ENCODE peak calls at places on chromosomes 4 and X, in ten cellular contexts. L is stimulated activated naive CD8-positive, alpha-beta T cell treated with anti-CD3 and anti-CD28 coated beads, Interleukin-15, Interleukin-2, amounts not matched to agents 100 U/mL and 50 U/mL, for 24 hours; D is iris pigment epithelial cell; O is fibroblast of lung; M is HepG2; S is PC-3; W is AG08396; K is T-helper 17 cell; U is activated T-helper 1 cell treated with anti-CD3 and anti-CD28 coated beads, Interleukin-12 subunit alpha, Interleukin-12 subunit beta, Interleukin-2, Interleukin-4 antibody, amounts not matched to agents 30 ng/mL and 10 ng/mL and 1 ng/mL, durations not matched to agents 14 hours and 24 hours and 36 hours; J is iPS-NIHi11. V is an unnamed sample.

GRCh38 chr4:65559270-65559669 is 111.0 kb downstream of the EPHA5 start:
- DNase-seq in D (no peak), K (no peak), J (peak), U (no peak), L (no peak), S (no peak), M (no peak), O (no peak), W (no peak), V (no peak)

GRCh38 chr4:5892321-5893012 is 419 bp downstream of the CRMP1 start:
- DNase-seq in S (no peak), O (no peak), W (no peak), L (no peak), U (no peak), K (no peak), M (no peak), D (no peak), J (no peak), V (no peak)

GRCh38 chr4:5988086-5988845 is 30.0 kb downstream of the C4orf50 start:
- DNase-seq in M (no peak), K (no peak), O (no peak), U (no peak), S (no peak), J (no peak), W (no peak), D (no peak), L (no peak), V (no peak)

GRCh38 chr4:8029689-8030088 is 90.0 kb upstream of the AFAP1 start:
- DNase-seq in J (no peak), D (no peak), M (no peak), K (no peak), U (no peak), S (no peak), O (no peak), L (no peak), W (no peak), V (no peak)

GRCh38 chrX:137428251-137428661 is 137.7 kb upstream of the ZIC3 start:
- DNase-seq in M (no peak), O (no peak), K (no peak), L (no peak), J (peak), U (no peak), D (no peak), W (no peak), S (no peak), V (no peak)

GRCh38 chrX:130418740-130419139 is 17.0 kb downstream of the RBMX2 start:
- DNase-seq in J (no peak), S (no peak), U (no peak), D (no peak), L (no peak), K (no peak), O (no peak), M (no peak), W (no peak), V (no peak)

GRCh38 chr4:89657931-89658700 is 178.8 kb downstream of the SNCA start:
- DNase-seq in W (no peak), O (peak), D (peak), L (no peak), M (peak), S (peak), J (peak), U (no peak), K (no peak), V (no peak)

GRCh38 chr4:105909699-105910340 is 14.5 kb downstream of the NPNT start:
- DNase-seq in K (no peak), J (peak), O (no peak), D (no peak), L (no peak), M (no peak), S (peak), U (no peak), W (no peak), V (no peak)

GRCh38 chr4:10173754-10174749 is 57.5 kb upstream of the WDR1 start:
- DNase-seq in K (no peak), S (peak), O (no peak), J (no peak), M (no peak), U (no peak), L (no peak), D (no peak), W (no peak), V (no peak)

GRCh38 chrX:118497180-118497814 is 1.7 kb downstream of the DOCK11 start:
- DNase-seq in K (no peak), W (no peak), L (no peak), O (no peak), M (peak), S (no peak), D (no peak), U (peak), J (no peak), V (no peak)

GRCh38 chr4:186304216-186304615 is 38.2 kb downstream of the F11 start:
- DNase-seq in M (no peak), U (no peak), K (no peak), S (no peak), J (no peak), L (no peak), D (no peak), O (peak), W (no peak), V (no peak)

GRCh38 chr4:128871948-128872347 is 62.4 kb downstream of the JADE1 start:
- DNase-seq in L (no peak), M (no peak), K (no peak), U (no peak), J (no peak), W (peak), D (peak), O (peak), S (peak), V (no peak)

V was measured in H54.